ENCODE peak calls at places on chromosomes 1 and 21, in ten cellular contexts. One of them, this sample, is unnamed.

GRCh38 chr1:207017615-207018559 is 14.7 kb downstream of the C1orf116 start:
- DNase-seq in Peyer's patch: no peak
- DNase-seq in esophagus squamous epithelium: no peak
- DNase-seq in spleen: no peak
- DNase-seq in cardiac muscle cell: no peak
- DNase-seq in PC-3: peak; percentile 97
- DNase-seq in CD8-positive, alpha-beta T cell: no peak
- DNase-seq in OCI-LY7: no peak
- DNase-seq in right lobe of liver: no peak
- DNase-seq in tibial nerve: peak; percentile 32
- DNase-seq in this sample: peak; percentile 91

GRCh38 chr1:51293898-51294515 is 36.4 kb downstream of the TTC39A start:
- DNase-seq in cardiac muscle cell: no peak
- DNase-seq in CD8-positive, alpha-beta T cell: no peak
- DNase-seq in spleen: no peak
- DNase-seq in PC-3: no peak
- DNase-seq in right lobe of liver: no peak
- DNase-seq in Peyer's patch: no peak
- DNase-seq in OCI-LY7: no peak
- DNase-seq in esophagus squamous epithelium: no peak
- DNase-seq in tibial nerve: no peak
- DNase-seq in this sample: no peak

GRCh38 chr1:1199961-1200875 is 6.2 kb downstream of the TNFRSF18 start:
- DNase-seq in OCI-LY7: no peak
- DNase-seq in tibial nerve: no peak
- DNase-seq in CD8-positive, alpha-beta T cell: no peak
- DNase-seq in spleen: peak; percentile 75
- DNase-seq in PC-3: no peak
- DNase-seq in cardiac muscle cell: no peak
- DNase-seq in Peyer's patch: no peak
- DNase-seq in esophagus squamous epithelium: no peak
- DNase-seq in right lobe of liver: peak; percentile 37
- DNase-seq in this sample: no peak

GRCh38 chr21:42443181-42443785 is 39.6 kb downstream of the UBASH3A start:
- DNase-seq in esophagus squamous epithelium: no peak
- DNase-seq in Peyer's patch: no peak
- DNase-seq in tibial nerve: no peak
- DNase-seq in PC-3: no peak
- DNase-seq in right lobe of liver: no peak
- DNase-seq in OCI-LY7: no peak
- DNase-seq in cardiac muscle cell: no peak
- DNase-seq in spleen: peak; percentile 51
- DNase-seq in CD8-positive, alpha-beta T cell: no peak
- DNase-seq in this sample: no peak

GRCh38 chr1:209790286-209791193 is 6.2 kb upstream of the C1orf74 start:
- DNase-seq in spleen: no peak
- DNase-seq in Peyer's patch: no peak
- DNase-seq in tibial nerve: no peak
- DNase-seq in cardiac muscle cell: no peak
- DNase-seq in esophagus squamous epithelium: no peak
- DNase-seq in CD8-positive, alpha-beta T cell: no peak
- DNase-seq in OCI-LY7: no peak
- DNase-seq in PC-3: no peak
- DNase-seq in right lobe of liver: no peak
- DNase-seq in this sample: no peak

GRCh38 chr1:94899756-94900155 is 27.2 kb downstream of the CNN3 start:
- DNase-seq in right lobe of liver: no peak
- DNase-seq in tibial nerve: no peak
- DNase-seq in spleen: no peak
- DNase-seq in cardiac muscle cell: no peak
- DNase-seq in CD8-positive, alpha-beta T cell: no peak
- DNase-seq in PC-3: no peak
- DNase-seq in esophagus squamous epithelium: no peak
- DNase-seq in Peyer's patch: no peak
- DNase-seq in OCI-LY7: no peak
- DNase-seq in this sample: no peak

GRCh38 chr1:111517464-111518225 is 14.2 kb upstream of the ADORA3 start:
- DNase-seq in OCI-LY7: peak; percentile 44
- DNase-seq in cardiac muscle cell: no peak
- DNase-seq in CD8-positive, alpha-beta T cell: no peak
- DNase-seq in Peyer's patch: no peak
- DNase-seq in tibial nerve: no peak
- DNase-seq in esophagus squamous epithelium: no peak
- DNase-seq in right lobe of liver: no peak
- DNase-seq in spleen: no peak
- DNase-seq in PC-3: no peak
- DNase-seq in this sample: no peak

GRCh38 chr1:177780096-177780700 is 189.7 kb downstream of the SEC16B start:
- DNase-seq in OCI-LY7: peak; percentile 16
- DNase-seq in esophagus squamous epithelium: no peak
- DNase-seq in cardiac muscle cell: peak; percentile 64
- DNase-seq in CD8-positive, alpha-beta T cell: no peak
- DNase-seq in Peyer's patch: no peak
- DNase-seq in tibial nerve: peak; percentile 30
- DNase-seq in right lobe of liver: no peak
- DNase-seq in PC-3: peak; percentile 73
- DNase-seq in spleen: no peak
- DNase-seq in this sample: no peak

GRCh38 chr1:179786815-179787736 is 44.0 kb downstream of the FAM163A start:
- DNase-seq in PC-3: no peak
- DNase-seq in CD8-positive, alpha-beta T cell: no peak
- DNase-seq in OCI-LY7: no peak
- DNase-seq in Peyer's patch: no peak
- DNase-seq in right lobe of liver: no peak
- DNase-seq in cardiac muscle cell: no peak
- DNase-seq in tibial nerve: no peak
- DNase-seq in esophagus squamous epithelium: no peak
- DNase-seq in spleen: no peak
- DNase-seq in this sample: no peak

GRCh38 chr1:32246888-32247273 is at the start of gene FAM167B:
- DNase-seq in CD8-positive, alpha-beta T cell: no peak
- DNase-seq in spleen: no peak
- DNase-seq in right lobe of liver: peak; percentile 59
- DNase-seq in esophagus squamous epithelium: no peak
- DNase-seq in tibial nerve: peak; percentile 40
- DNase-seq in cardiac muscle cell: no peak
- DNase-seq in PC-3: peak; percentile 56
- DNase-seq in OCI-LY7: no peak
- DNase-seq in Peyer's patch: no peak
- DNase-seq in this sample: no peak

GRCh38 chr1:36846366-36846765 is 187.9 kb downstream of the GRIK3 start:
- DNase-seq in CD8-positive, alpha-beta T cell: no peak
- DNase-seq in PC-3: no peak
- DNase-seq in esophagus squamous epithelium: no peak
- DNase-seq in right lobe of liver: no peak
- DNase-seq in OCI-LY7: no peak
- DNase-seq in tibial nerve: no peak
- DNase-seq in spleen: no peak
- DNase-seq in cardiac muscle cell: no peak
- DNase-seq in Peyer's patch: no peak
- DNase-seq in this sample: no peak

GRCh38 chr1:47887060-47887851 is 109.9 kb downstream of the TRABD2B start:
- DNase-seq in right lobe of liver: no peak
- DNase-seq in tibial nerve: no peak
- DNase-seq in OCI-LY7: no peak
- DNase-seq in cardiac muscle cell: no peak
- DNase-seq in CD8-positive, alpha-beta T cell: no peak
- DNase-seq in esophagus squamous epithelium: no peak
- DNase-seq in PC-3: no peak
- DNase-seq in spleen: no peak
- DNase-seq in Peyer's patch: no peak
- DNase-seq in this sample: no peak

GRCh38 chr1:29563571-29563970 is 327.2 kb downstream of the PTPRU start:
- DNase-seq in OCI-LY7: no peak
- DNase-seq in esophagus squamous epithelium: no peak
- DNase-seq in tibial nerve: no peak
- DNase-seq in CD8-positive, alpha-beta T cell: no peak
- DNase-seq in Peyer's patch: no peak
- DNase-seq in cardiac muscle cell: no peak
- DNase-seq in spleen: no peak
- DNase-seq in right lobe of liver: no peak
- DNase-seq in PC-3: no peak
- DNase-seq in this sample: no peak
- H3K9me3 ChIP-seq in OCI-LY7: peaks cover 48% of the 10 kb centered on the region
- H3K9me3 ChIP-seq in esophagus squamous epithelium: no peaks in the 10 kb centered on the region
- H3K9me3 ChIP-seq in tibial nerve: no peaks in the 10 kb centered on the region
- H3K9me3 ChIP-seq in CD8-positive, alpha-beta T cell: peaks cover 15% of the 10 kb centered on the region
- H3K9me3 ChIP-seq in Peyer's patch: no peaks in the 10 kb centered on the region
- H3K9me3 ChIP-seq in cardiac muscle cell: no peaks in the 10 kb centered on the region
- H3K9me3 ChIP-seq in spleen: peaks cover 63% of the 10 kb centered on the region
- H3K9me3 ChIP-seq in right lobe of liver: no peaks in the 10 kb centered on the region
- H3K9me3 ChIP-seq in PC-3: peaks cover 51% of the 10 kb centered on the region
- H3K9me3 ChIP-seq in this sample: peaks cover 52% of the 10 kb centered on the region

DNA sequence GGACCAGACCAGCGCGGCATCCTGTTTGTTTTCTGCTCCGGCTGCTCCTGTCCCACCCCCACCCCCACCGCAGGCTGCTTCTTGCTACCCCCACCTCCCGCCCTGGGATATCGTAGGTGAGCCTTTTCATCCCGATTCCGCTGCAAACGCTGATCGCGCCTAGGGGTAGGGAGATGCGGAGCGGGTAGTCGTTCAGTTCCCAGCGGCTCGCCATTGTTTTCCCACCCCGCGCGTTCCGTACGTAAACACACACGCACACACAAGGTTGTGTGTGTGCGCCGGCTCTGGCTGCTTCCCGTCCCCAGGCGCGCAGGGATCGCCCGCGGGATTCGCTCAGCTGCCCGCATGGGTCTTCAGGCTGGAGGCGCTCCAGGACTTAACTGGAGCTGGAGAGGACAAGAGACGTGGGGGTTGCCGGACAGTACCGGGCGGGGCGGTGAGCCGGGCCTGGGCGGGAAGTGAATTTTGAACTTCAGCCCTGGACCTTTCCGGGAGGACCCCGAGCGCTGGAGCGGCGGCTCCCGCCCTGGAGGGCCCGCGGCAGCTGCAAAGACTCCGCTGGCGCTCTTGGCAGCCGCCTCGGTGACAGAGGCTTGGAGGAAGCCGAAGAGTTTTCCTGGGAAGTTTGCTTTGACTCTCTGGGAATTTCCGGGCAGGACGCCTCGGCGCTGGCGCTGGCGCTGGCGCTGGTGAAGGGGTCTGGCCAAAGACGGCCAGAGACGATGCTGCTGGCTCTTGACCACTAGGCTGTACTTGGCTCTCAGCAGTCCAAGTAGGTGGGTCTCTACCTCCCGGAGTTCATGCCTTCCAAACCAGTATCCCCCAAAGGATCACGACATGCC is 1.6 kb downstream of the SOX13 start:
- DNase-seq in esophagus squamous epithelium: no peak
- DNase-seq in CD8-positive, alpha-beta T cell: no peak
- DNase-seq in PC-3: peak; percentile 51
- DNase-seq in Peyer's patch: no peak
- DNase-seq in right lobe of liver: peak; percentile 90
- DNase-seq in OCI-LY7: no peak
- DNase-seq in spleen: peak; percentile 81
- DNase-seq in tibial nerve: no peak
- DNase-seq in cardiac muscle cell: peak; percentile 74
- DNase-seq in this sample: no peak
- H3K4me3 ChIP-seq in esophagus squamous epithelium: peak overlapping the region; percentile 90
- H3K4me3 ChIP-seq in CD8-positive, alpha-beta T cell: peak overlapping the region; percentile 65
- H3K4me3 ChIP-seq in PC-3: peak overlapping the region; percentile 88
- H3K4me3 ChIP-seq in Peyer's patch: peak overlapping the region; percentile 71
- H3K4me3 ChIP-seq in right lobe of liver: peak overlapping the region; percentile 81
- H3K4me3 ChIP-seq in OCI-LY7: no peak overlapping the region
- H3K4me3 ChIP-seq in spleen: peak overlapping the region; percentile 54
- H3K4me3 ChIP-seq in tibial nerve: peak overlapping the region; percentile 79
- H3K4me3 ChIP-seq in cardiac muscle cell: peak overlapping the region; percentile 75
- H3K4me3 ChIP-seq in this sample: peak overlapping the region; percentile 77

GRCh38 chr1:21587602-21587953 is 78.4 kb downstream of the ALPL start:
- DNase-seq in PC-3: no peak
- DNase-seq in OCI-LY7: no peak
- DNase-seq in esophagus squamous epithelium: no peak
- DNase-seq in cardiac muscle cell: no peak
- DNase-seq in spleen: no peak
- DNase-seq in CD8-positive, alpha-beta T cell: no peak
- DNase-seq in tibial nerve: no peak
- DNase-seq in Peyer's patch: no peak
- DNase-seq in right lobe of liver: no peak
- DNase-seq in this sample: no peak

GRCh38 chr1:21590906-21591301 is 78.3 kb downstream of the RAP1GAP start:
- DNase-seq in spleen: no peak
- DNase-seq in cardiac muscle cell: no peak
- DNase-seq in tibial nerve: no peak
- DNase-seq in right lobe of liver: no peak
- DNase-seq in CD8-positive, alpha-beta T cell: no peak
- DNase-seq in Peyer's patch: no peak
- DNase-seq in PC-3: no peak
- DNase-seq in esophagus squamous epithelium: no peak
- DNase-seq in OCI-LY7: no peak
- DNase-seq in this sample: no peak

GRCh38 chr1:21586926-21587601 is 77.8 kb downstream of the ALPL start:
- DNase-seq in cardiac muscle cell: peak; percentile 60
- DNase-seq in right lobe of liver: no peak
- DNase-seq in OCI-LY7: no peak
- DNase-seq in Peyer's patch: peak; percentile 18
- DNase-seq in PC-3: peak; percentile 76
- DNase-seq in tibial nerve: peak; percentile 11
- DNase-seq in spleen: no peak
- DNase-seq in esophagus squamous epithelium: no peak
- DNase-seq in CD8-positive, alpha-beta T cell: no peak
- DNase-seq in this sample: no peak

GRCh38 chr1:21590116-21590905 is 78.8 kb downstream of the RAP1GAP start:
- DNase-seq in PC-3: no peak
- DNase-seq in esophagus squamous epithelium: no peak
- DNase-seq in cardiac muscle cell: peak; percentile 14
- DNase-seq in spleen: no peak
- DNase-seq in OCI-LY7: no peak
- DNase-seq in tibial nerve: no peak
- DNase-seq in Peyer's patch: no peak
- DNase-seq in right lobe of liver: no peak
- DNase-seq in CD8-positive, alpha-beta T cell: no peak
- DNase-seq in this sample: no peak

GRCh38 chr1:21589618-21590017 is 79.5 kb downstream of the RAP1GAP start:
- DNase-seq in right lobe of liver: no peak
- DNase-seq in PC-3: no peak
- DNase-seq in CD8-positive, alpha-beta T cell: no peak
- DNase-seq in spleen: no peak
- DNase-seq in Peyer's patch: no peak
- DNase-seq in esophagus squamous epithelium: no peak
- DNase-seq in cardiac muscle cell: no peak
- DNase-seq in tibial nerve: no peak
- DNase-seq in OCI-LY7: no peak
- DNase-seq in this sample: no peak
- H3K4me1 ChIP-seq in right lobe of liver: no peaks in the 10 kb centered on the region
- H3K4me1 ChIP-seq in PC-3: peaks cover 14% of the 10 kb centered on the region
- H3K4me1 ChIP-seq in CD8-positive, alpha-beta T cell: no peaks in the 10 kb centered on the region
- H3K4me1 ChIP-seq in spleen: peaks cover 30% of the 10 kb centered on the region
- H3K4me1 ChIP-seq in Peyer's patch: no peaks in the 10 kb centered on the region
- H3K4me1 ChIP-seq in esophagus squamous epithelium: peaks cover 18% of the 10 kb centered on the region
- H3K4me1 ChIP-seq in cardiac muscle cell: no peaks in the 10 kb centered on the region
- H3K4me1 ChIP-seq in tibial nerve: peaks cover 5% of the 10 kb centered on the region
- H3K4me1 ChIP-seq in OCI-LY7: no peaks in the 10 kb centered on the region
- H3K4me1 ChIP-seq in this sample: peaks cover 13% of the 10 kb centered on the region

DNA sequence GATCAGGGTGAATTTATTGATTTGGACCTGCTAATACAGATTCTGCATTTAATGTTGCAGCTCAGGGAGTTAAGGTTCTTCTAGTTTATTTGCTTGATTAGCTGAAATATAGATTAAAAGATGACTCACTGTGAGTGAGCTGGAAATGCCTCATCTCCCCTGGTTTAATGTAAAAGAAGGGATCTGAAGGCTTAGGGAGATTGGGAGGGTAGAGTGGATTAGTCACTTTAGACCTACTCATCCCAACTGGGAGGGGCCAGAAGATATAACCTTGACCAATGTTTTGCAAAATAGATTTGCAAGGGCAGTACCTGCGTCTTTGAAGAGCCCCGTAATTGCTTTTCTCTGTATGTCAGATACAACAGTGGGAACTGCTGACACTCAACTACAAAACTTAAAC is 922.8 kb upstream of the ADGRL4 start:
- DNase-seq in spleen: no peak
- DNase-seq in CD8-positive, alpha-beta T cell: no peak
- DNase-seq in tibial nerve: no peak
- DNase-seq in cardiac muscle cell: no peak
- DNase-seq in Peyer's patch: no peak
- DNase-seq in PC-3: peak; percentile 72
- DNase-seq in OCI-LY7: no peak
- DNase-seq in right lobe of liver: no peak
- DNase-seq in esophagus squamous epithelium: no peak
- DNase-seq in this sample: no peak
- H3K9me3 ChIP-seq in spleen: peaks cover 7% of the 10 kb centered on the region
- H3K9me3 ChIP-seq in CD8-positive, alpha-beta T cell: no peaks in the 10 kb centered on the region
- H3K9me3 ChIP-seq in tibial nerve: no peaks in the 10 kb centered on the region
- H3K9me3 ChIP-seq in cardiac muscle cell: no peaks in the 10 kb centered on the region
- H3K9me3 ChIP-seq in Peyer's patch: no peaks in the 10 kb centered on the region
- H3K9me3 ChIP-seq in PC-3: no peaks in the 10 kb centered on the region
- H3K9me3 ChIP-seq in OCI-LY7: no peaks in the 10 kb centered on the region
- H3K9me3 ChIP-seq in right lobe of liver: no peaks in the 10 kb centered on the region
- H3K9me3 ChIP-seq in esophagus squamous epithelium: no peaks in the 10 kb centered on the region
- H3K9me3 ChIP-seq in this sample: peaks cover under 1% of the 10 kb centered on the region

This sample was measured in esophagus muscularis mucosa.